ENCODE peak calls at places on chromosomes 3 and 15, in ten cellular contexts. One of them, this sample, is unnamed. For H3K9me3, the result is how much of the 10 kb centered on the place peaks cover.

GRCh38 chr3:153880493-153880892 is 240.7 kb upstream of the ARHGEF26 start:
- DNase-seq in CD8-positive, alpha-beta memory T cell: no peak
- DNase-seq in neural progenitor cell: no peak
- DNase-seq in Karpas-422: no peak
- DNase-seq in heart left ventricle: no peak
- DNase-seq in right cardiac atrium: no peak
- DNase-seq in WERI-Rb-1: no peak
- DNase-seq in sigmoid colon: no peak
- DNase-seq in mesenchymal stem cell: no peak
- DNase-seq in IMR-90: no peak
- DNase-seq in this sample: no peak

GRCh38 chr3:184388164-184388935 is 8.5 kb downstream of the CHRD start:
- DNase-seq in CD8-positive, alpha-beta memory T cell: no peak
- DNase-seq in neural progenitor cell: no peak
- DNase-seq in Karpas-422: no peak
- DNase-seq in heart left ventricle: no peak
- DNase-seq in right cardiac atrium: no peak
- DNase-seq in WERI-Rb-1: no peak
- DNase-seq in sigmoid colon: no peak
- DNase-seq in mesenchymal stem cell: no peak
- DNase-seq in IMR-90: no peak
- DNase-seq in this sample: no peak

GRCh38 chr15:41992803-41993190 is 20.4 kb upstream of the EHD4 start:
- DNase-seq in CD8-positive, alpha-beta memory T cell: no peak
- DNase-seq in neural progenitor cell: no peak
- DNase-seq in Karpas-422: no peak
- DNase-seq in heart left ventricle: no peak
- DNase-seq in right cardiac atrium: no peak
- DNase-seq in WERI-Rb-1: no peak
- DNase-seq in sigmoid colon: no peak
- DNase-seq in mesenchymal stem cell: no peak
- DNase-seq in IMR-90: no peak
- DNase-seq in this sample: no peak

GRCh38 chr3:124584552-124585391 is 145.5 kb upstream of the UMPS start:
- DNase-seq in CD8-positive, alpha-beta memory T cell: no peak
- DNase-seq in neural progenitor cell: peak
- DNase-seq in Karpas-422: no peak
- DNase-seq in heart left ventricle: peak
- DNase-seq in right cardiac atrium: peak
- DNase-seq in WERI-Rb-1: peak
- DNase-seq in sigmoid colon: peak
- DNase-seq in mesenchymal stem cell: peak
- DNase-seq in IMR-90: peak
- DNase-seq in this sample: peak

GRCh38 chr3:69200384-69201068 is 78.1 kb upstream of the LMOD3 start:
- DNase-seq in CD8-positive, alpha-beta memory T cell: no peak
- DNase-seq in neural progenitor cell: peak
- DNase-seq in Karpas-422: no peak
- DNase-seq in heart left ventricle: peak
- DNase-seq in right cardiac atrium: no peak
- DNase-seq in WERI-Rb-1: no peak
- DNase-seq in sigmoid colon: no peak
- DNase-seq in mesenchymal stem cell: peak
- DNase-seq in IMR-90: peak
- DNase-seq in this sample: peak

GRCh38 chr3:131075632-131076328 is 49.1 kb downstream of the NEK11 start:
- DNase-seq in CD8-positive, alpha-beta memory T cell: no peak
- DNase-seq in neural progenitor cell: no peak
- DNase-seq in Karpas-422: no peak
- DNase-seq in heart left ventricle: no peak
- DNase-seq in right cardiac atrium: no peak
- DNase-seq in WERI-Rb-1: no peak
- DNase-seq in sigmoid colon: no peak
- DNase-seq in mesenchymal stem cell: no peak
- DNase-seq in IMR-90: no peak
- DNase-seq in this sample: no peak

GRCh38 chr15:66700412-66700801 is 1.6 kb upstream of the SMAD6 start:
- DNase-seq in CD8-positive, alpha-beta memory T cell: no peak
- DNase-seq in neural progenitor cell: no peak
- DNase-seq in Karpas-422: peak
- DNase-seq in heart left ventricle: no peak
- DNase-seq in right cardiac atrium: no peak
- DNase-seq in WERI-Rb-1: no peak
- DNase-seq in sigmoid colon: no peak
- DNase-seq in mesenchymal stem cell: no peak
- DNase-seq in IMR-90: no peak
- DNase-seq in this sample: peak

GRCh38 chr3:43525941-43526607 is 95.7 kb downstream of the ANO10 start:
- DNase-seq in CD8-positive, alpha-beta memory T cell: no peak
- DNase-seq in neural progenitor cell: no peak
- DNase-seq in Karpas-422: no peak
- DNase-seq in heart left ventricle: no peak
- DNase-seq in right cardiac atrium: no peak
- DNase-seq in WERI-Rb-1: no peak
- DNase-seq in sigmoid colon: no peak
- DNase-seq in mesenchymal stem cell: no peak
- DNase-seq in IMR-90: peak
- DNase-seq in this sample: no peak

GRCh38 chr15:70526221-70526973 is 237.0 kb downstream of the UACA start:
- DNase-seq in CD8-positive, alpha-beta memory T cell: peak
- DNase-seq in neural progenitor cell: no peak
- DNase-seq in Karpas-422: peak
- DNase-seq in heart left ventricle: no peak
- DNase-seq in right cardiac atrium: no peak
- DNase-seq in WERI-Rb-1: no peak
- DNase-seq in sigmoid colon: no peak
- DNase-seq in mesenchymal stem cell: peak
- DNase-seq in IMR-90: peak
- DNase-seq in this sample: peak

GRCh38 chr3:185959609-185960517 is 22.0 kb upstream of the TRA2B start:
- DNase-seq in CD8-positive, alpha-beta memory T cell: no peak
- DNase-seq in neural progenitor cell: no peak
- DNase-seq in Karpas-422: no peak
- DNase-seq in heart left ventricle: no peak
- DNase-seq in right cardiac atrium: no peak
- DNase-seq in WERI-Rb-1: no peak
- DNase-seq in sigmoid colon: no peak
- DNase-seq in mesenchymal stem cell: peak
- DNase-seq in IMR-90: peak
- DNase-seq in this sample: peak

GRCh38 chr3:12194669-12195161 is 36.0 kb upstream of the TIMP4 start:
- DNase-seq in CD8-positive, alpha-beta memory T cell: no peak
- DNase-seq in neural progenitor cell: no peak
- DNase-seq in Karpas-422: peak
- DNase-seq in heart left ventricle: no peak
- DNase-seq in right cardiac atrium: no peak
- DNase-seq in WERI-Rb-1: peak
- DNase-seq in sigmoid colon: no peak
- DNase-seq in mesenchymal stem cell: peak
- DNase-seq in IMR-90: peak
- DNase-seq in this sample: no peak

GRCh38 chr3:188687389-188687788 is 484.4 kb upstream of the TPRG1 start:
- DNase-seq in CD8-positive, alpha-beta memory T cell: no peak
- DNase-seq in neural progenitor cell: peak
- DNase-seq in Karpas-422: no peak
- DNase-seq in heart left ventricle: no peak
- DNase-seq in right cardiac atrium: no peak
- DNase-seq in WERI-Rb-1: no peak
- DNase-seq in sigmoid colon: no peak
- DNase-seq in mesenchymal stem cell: peak
- DNase-seq in IMR-90: peak
- DNase-seq in this sample: no peak

GRCh38 chr3:127738192-127738840 is 65.6 kb downstream of the ABTB1 start:
- DNase-seq in CD8-positive, alpha-beta memory T cell: no peak
- DNase-seq in neural progenitor cell: no peak
- DNase-seq in Karpas-422: no peak
- DNase-seq in heart left ventricle: peak
- DNase-seq in right cardiac atrium: no peak
- DNase-seq in WERI-Rb-1: peak
- DNase-seq in sigmoid colon: no peak
- DNase-seq in mesenchymal stem cell: peak
- DNase-seq in IMR-90: peak
- DNase-seq in this sample: no peak

GRCh38 chr3:77084511-77084910 is 44.6 kb downstream of the ROBO2 start:
- DNase-seq in CD8-positive, alpha-beta memory T cell: no peak
- DNase-seq in neural progenitor cell: no peak
- DNase-seq in Karpas-422: no peak
- DNase-seq in heart left ventricle: no peak
- DNase-seq in right cardiac atrium: no peak
- DNase-seq in WERI-Rb-1: no peak
- DNase-seq in sigmoid colon: no peak
- DNase-seq in mesenchymal stem cell: no peak
- DNase-seq in IMR-90: no peak
- DNase-seq in this sample: no peak

GRCh38 chr15:37801529-37801928 is 132.9 kb upstream of the TMCO5A start:
- DNase-seq in CD8-positive, alpha-beta memory T cell: no peak
- DNase-seq in neural progenitor cell: no peak
- DNase-seq in Karpas-422: no peak
- DNase-seq in heart left ventricle: no peak
- DNase-seq in right cardiac atrium: no peak
- DNase-seq in WERI-Rb-1: peak
- DNase-seq in sigmoid colon: no peak
- DNase-seq in mesenchymal stem cell: no peak
- DNase-seq in IMR-90: no peak
- DNase-seq in this sample: no peak

GRCh38 chr15:29687939-29688884 is 134.1 kb downstream of the TJP1 start:
- DNase-seq in CD8-positive, alpha-beta memory T cell: no peak
- DNase-seq in neural progenitor cell: no peak
- DNase-seq in Karpas-422: no peak
- DNase-seq in heart left ventricle: no peak
- DNase-seq in right cardiac atrium: no peak
- DNase-seq in WERI-Rb-1: no peak
- DNase-seq in sigmoid colon: no peak
- DNase-seq in mesenchymal stem cell: no peak
- DNase-seq in IMR-90: no peak
- DNase-seq in this sample: no peak

GRCh38 chr15:50280271-50280670 is 14.7 kb upstream of the HDC start:
- DNase-seq in CD8-positive, alpha-beta memory T cell: no peak
- DNase-seq in neural progenitor cell: no peak
- DNase-seq in Karpas-422: no peak
- DNase-seq in heart left ventricle: no peak
- DNase-seq in right cardiac atrium: no peak
- DNase-seq in WERI-Rb-1: no peak
- DNase-seq in sigmoid colon: no peak
- DNase-seq in mesenchymal stem cell: no peak
- DNase-seq in IMR-90: no peak
- DNase-seq in this sample: no peak

GRCh38 chr15:54197995-54198394 is 219.8 kb downstream of the UNC13C start:
- DNase-seq in CD8-positive, alpha-beta memory T cell: no peak
- DNase-seq in neural progenitor cell: no peak
- DNase-seq in Karpas-422: no peak
- DNase-seq in heart left ventricle: no peak
- DNase-seq in right cardiac atrium: no peak
- DNase-seq in WERI-Rb-1: peak
- DNase-seq in sigmoid colon: no peak
- DNase-seq in mesenchymal stem cell: no peak
- DNase-seq in IMR-90: no peak
- DNase-seq in this sample: no peak

GRCh38 chr3:127888564-127889107 is 26.4 kb upstream of the KBTBD12 start:
- DNase-seq in CD8-positive, alpha-beta memory T cell: no peak
- DNase-seq in neural progenitor cell: no peak
- DNase-seq in Karpas-422: no peak
- DNase-seq in heart left ventricle: no peak
- DNase-seq in right cardiac atrium: peak
- DNase-seq in WERI-Rb-1: peak
- DNase-seq in sigmoid colon: no peak
- DNase-seq in mesenchymal stem cell: no peak
- DNase-seq in IMR-90: no peak
- DNase-seq in this sample: no peak

GRCh38 chr3:114333180-114333922 is 39.5 kb downstream of the TIGIT start:
- DNase-seq in CD8-positive, alpha-beta memory T cell: no peak
- DNase-seq in neural progenitor cell: peak
- DNase-seq in Karpas-422: no peak
- DNase-seq in heart left ventricle: no peak
- DNase-seq in right cardiac atrium: no peak
- DNase-seq in WERI-Rb-1: no peak
- DNase-seq in sigmoid colon: no peak
- DNase-seq in mesenchymal stem cell: no peak
- DNase-seq in IMR-90: no peak
- DNase-seq in this sample: no peak
- H3K27ac ChIP-seq in CD8-positive, alpha-beta memory T cell: no peak
- H3K27ac ChIP-seq in neural progenitor cell: peak
- H3K27ac ChIP-seq in Karpas-422: no peak
- H3K27ac ChIP-seq in heart left ventricle: no peak
- H3K27ac ChIP-seq in right cardiac atrium: no peak
- H3K27ac ChIP-seq in WERI-Rb-1: no peak
- H3K27ac ChIP-seq in sigmoid colon: no peak
- H3K27ac ChIP-seq in mesenchymal stem cell: no peak
- H3K27ac ChIP-seq in IMR-90: no peak
- H3K27ac ChIP-seq in this sample: no peak

GRCh38 chr3:98733778-98734281 is 29.3 kb upstream of the ST3GAL6 start:
- DNase-seq in CD8-positive, alpha-beta memory T cell: no peak
- DNase-seq in neural progenitor cell: peak
- DNase-seq in Karpas-422: no peak
- DNase-seq in heart left ventricle: no peak
- DNase-seq in right cardiac atrium: no peak
- DNase-seq in WERI-Rb-1: no peak
- DNase-seq in sigmoid colon: no peak
- DNase-seq in mesenchymal stem cell: peak
- DNase-seq in IMR-90: no peak
- DNase-seq in this sample: peak
- H3K4me3 ChIP-seq in CD8-positive, alpha-beta memory T cell: no peak
- H3K4me3 ChIP-seq in neural progenitor cell: peak
- H3K4me3 ChIP-seq in Karpas-422: no peak
- H3K4me3 ChIP-seq in heart left ventricle: peak
- H3K4me3 ChIP-seq in right cardiac atrium: peak
- H3K4me3 ChIP-seq in WERI-Rb-1: no peak
- H3K4me3 ChIP-seq in sigmoid colon: peak
- H3K4me3 ChIP-seq in mesenchymal stem cell: peak
- H3K4me3 ChIP-seq in IMR-90: peak
- H3K4me3 ChIP-seq in this sample: peak

DNA sequence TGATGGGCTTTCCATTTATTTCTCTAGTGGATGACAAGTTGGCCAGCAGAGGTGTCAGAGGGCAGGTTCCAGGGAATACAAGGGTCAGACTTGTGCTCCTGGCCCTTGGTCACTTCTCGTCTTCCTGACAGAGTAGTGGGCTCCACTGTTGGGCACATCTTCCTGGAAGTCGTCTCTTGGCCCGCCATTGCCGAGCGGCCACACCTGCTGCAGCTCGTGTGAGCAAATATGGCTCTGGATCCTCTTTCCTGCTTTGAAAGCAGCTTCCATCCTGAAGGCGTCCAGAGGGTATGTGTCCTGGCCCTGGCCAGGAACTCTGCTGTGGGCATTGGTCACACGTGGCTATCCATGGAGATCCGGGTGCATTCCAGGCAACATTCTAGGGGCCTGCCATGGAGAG is 100.2 kb downstream of the SNRPN start:
- DNase-seq in CD8-positive, alpha-beta memory T cell: peak
- DNase-seq in neural progenitor cell: no peak
- DNase-seq in Karpas-422: no peak
- DNase-seq in heart left ventricle: no peak
- DNase-seq in right cardiac atrium: no peak
- DNase-seq in WERI-Rb-1: no peak
- DNase-seq in sigmoid colon: no peak
- DNase-seq in mesenchymal stem cell: no peak
- DNase-seq in IMR-90: no peak
- DNase-seq in this sample: no peak
- H3K9me3 ChIP-seq in CD8-positive, alpha-beta memory T cell: half or more
- H3K9me3 ChIP-seq in neural progenitor cell: under half
- H3K9me3 ChIP-seq in Karpas-422: half or more
- H3K9me3 ChIP-seq in heart left ventricle: half or more
- H3K9me3 ChIP-seq in right cardiac atrium: half or more
- H3K9me3 ChIP-seq in WERI-Rb-1: half or more
- H3K9me3 ChIP-seq in sigmoid colon: half or more
- H3K9me3 ChIP-seq in mesenchymal stem cell: half or more
- H3K9me3 ChIP-seq in IMR-90: half or more
- H3K9me3 ChIP-seq in this sample: under half

GRCh38 chr15:80153900-80154299 is 1.1 kb downstream of the FAH start:
- DNase-seq in CD8-positive, alpha-beta memory T cell: no peak
- DNase-seq in neural progenitor cell: no peak
- DNase-seq in Karpas-422: no peak
- DNase-seq in heart left ventricle: no peak
- DNase-seq in right cardiac atrium: no peak
- DNase-seq in WERI-Rb-1: no peak
- DNase-seq in sigmoid colon: no peak
- DNase-seq in mesenchymal stem cell: peak
- DNase-seq in IMR-90: peak
- DNase-seq in this sample: no peak
- H3K27ac ChIP-seq in CD8-positive, alpha-beta memory T cell: peak
- H3K27ac ChIP-seq in neural progenitor cell: no peak
- H3K27ac ChIP-seq in Karpas-422: peak
- H3K27ac ChIP-seq in heart left ventricle: no peak
- H3K27ac ChIP-seq in right cardiac atrium: no peak
- H3K27ac ChIP-seq in WERI-Rb-1: no peak
- H3K27ac ChIP-seq in sigmoid colon: no peak
- H3K27ac ChIP-seq in mesenchymal stem cell: peak
- H3K27ac ChIP-seq in IMR-90: no peak
- H3K27ac ChIP-seq in this sample: no peak